ENCODE peak calls at places on chromosomes 11 and 22, in four cellular contexts. V is H1, X is HepG2, F is K562. C is an unnamed sample.

GRCh38 chr22:49444781-49445180 is 382.9 kb downstream of the BRD1 start:
- DNase-seq in V (no peak), F (no peak), X (no peak), C (no peak)

GRCh38 chr11:45412521-45412920 is 126.4 kb upstream of the SYT13 start:
- DNase-seq in V (no peak), F (no peak), X (no peak), C (no peak)

GRCh38 chr22:34620832-34621231 is 445.1 kb upstream of the ISX start:
- DNase-seq in X (no peak), F (no peak), V (no peak), C (no peak)

GRCh38 chr11:72439455-72439854 is 5.1 kb upstream of the CLPB start:
- DNase-seq in V (no peak), F (no peak), X (no peak), C (no peak)

GRCh38 chr22:34587357-34588356 is 478.3 kb upstream of the ISX start:
- DNase-seq in V (no peak), X (no peak), F (no peak), C (no peak)

GRCh38 chr11:126058090-126058489 is 4.6 kb downstream of the CDON start:
- DNase-seq in V (no peak), X (no peak), F (no peak), C (no peak)

GRCh38 chr11:61082931-61083531 is 19.3 kb upstream of the CD5 start:
- DNase-seq in X (no peak), V (no peak), F (no peak), C (no peak)

GRCh38 chr11:71843858-71844257 is 10.9 kb downstream of the DEFB108B start:
- DNase-seq in V (no peak), F (no peak), X (no peak), C (no peak)

GRCh38 chr11:8567597-8568198 is 26.3 kb downstream of the STK33 start:
- DNase-seq in X (no peak), V (no peak), F (no peak), C (no peak)

GRCh38 chr11:72769680-72770079 is 17.5 kb upstream of the ARAP1 start:
- DNase-seq in F (no peak), X (no peak), V (no peak), C (no peak)

GRCh38 chr11:43830928-43831440 is 49.6 kb upstream of the ALKBH3 start:
- DNase-seq in F (peak; percentile 34), X (peak; percentile 82), V (peak; percentile 7), C (no peak)

GRCh38 chr11:86955674-86956522 is 703 bp upstream of the FZD4 start:
- DNase-seq in X (peak; percentile 88), V (no peak), F (peak; percentile 83), C (peak; percentile 5)

GRCh38 chr11:86952221-86952875 is 2.8 kb downstream of the FZD4 start:
- DNase-seq in F (no peak), V (no peak), X (no peak), C (no peak)

GRCh38 chr11:86955111-86955673 is at the start of gene FZD4:
- DNase-seq in F (peak; percentile 94), V (no peak), X (peak; percentile 76), C (no peak)

GRCh38 chr11:86952933-86953637 is 2.1 kb downstream of the FZD4 start:
- DNase-seq in V (no peak), F (no peak), X (no peak), C (no peak)

GRCh38 chr11:86954288-86955110 is 696 bp downstream of the FZD4 start:
- DNase-seq in F (peak; percentile 32), X (no peak), V (no peak), C (no peak)
- TF ChIP-seq EP300 in F (no peak), X (no peak), V (no peak), C (no peak)

GRCh38 chr11:122214567-122214966 is 98.6 kb upstream of the BLID start:
- DNase-seq in V (no peak), F (no peak), X (no peak), C (no peak)
- TF ChIP-seq BRCA1 in V (no peak), F (no peak), X (no peak), C (no peak)

DNA sequence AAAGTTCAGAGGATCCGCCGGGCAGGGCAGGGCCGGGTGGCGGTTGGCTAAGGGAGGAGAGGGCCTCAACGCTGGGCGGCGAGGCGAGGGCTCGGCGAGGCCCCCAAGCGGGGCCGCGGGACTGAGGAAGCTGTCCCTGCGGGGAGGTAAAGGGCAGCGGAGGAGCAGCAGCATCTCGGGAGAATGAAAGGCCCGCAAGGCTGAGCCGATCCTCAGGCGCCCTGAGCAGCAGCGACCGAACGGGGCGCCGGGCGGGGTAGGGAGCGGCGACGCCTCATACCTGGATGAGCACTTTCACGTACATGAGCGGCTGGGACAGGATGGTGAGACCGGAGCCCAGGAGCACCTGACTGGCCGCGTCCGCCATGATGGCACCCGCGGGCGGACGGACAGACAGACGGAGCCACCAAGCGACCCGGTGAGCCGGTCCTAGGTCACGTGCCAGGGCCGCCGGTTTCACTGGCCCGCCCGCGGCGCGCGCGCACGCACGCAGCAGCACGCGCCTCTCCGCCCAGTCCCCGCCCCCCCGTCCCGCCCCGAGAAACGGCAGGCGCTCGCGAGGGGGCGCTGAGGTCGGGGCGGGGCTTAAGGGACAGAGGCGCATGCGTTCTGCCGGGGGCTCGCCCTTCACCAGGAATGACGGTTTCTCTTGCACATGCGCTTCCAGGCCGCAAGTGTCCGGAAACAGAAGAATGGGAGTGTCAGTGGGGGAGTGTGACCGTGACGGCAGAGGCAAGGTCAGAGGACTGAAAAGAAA is at the start of gene MTCH2:
- DNase-seq in X (peak; percentile 95), F (peak; percentile 98), V (peak; percentile 87), C (peak; percentile 92)
- TF ChIP-seq EP300 in X (no peak), F (peak; percentile 62), V (no peak), C (no peak)

GRCh38 chr11:22558638-22559037 is 67.0 kb downstream of the FANCF start:
- DNase-seq in F (peak; percentile 3), X (no peak), V (no peak), C (no peak)

GRCh38 chr11:22555901-22556300 is 69.7 kb downstream of the FANCF start:
- DNase-seq in X (no peak), V (no peak), F (no peak), C (no peak)

GRCh38 chr11:22554221-22554620 is 71.4 kb downstream of the FANCF start:
- DNase-seq in F (no peak), V (no peak), X (no peak), C (peak; percentile 4)
- TF ChIP-seq BRCA1 in F (no peak), V (no peak), X (no peak), C (no peak)

GRCh38 chr22:24555496-24556253 is at the start of gene SNRPD3:
- DNase-seq in V (peak; percentile 56), F (peak; percentile 91), X (peak; percentile 86), C (peak; percentile 59)
- TF ChIP-seq EP300 in V (peak; percentile 76), F (no peak), X (peak; percentile 67), C (peak; percentile 39)

GRCh38 chr11:11025087-11025486 is 167.2 kb upstream of the ZBED5 start:
- DNase-seq in X (no peak), V (no peak), F (no peak), C (no peak)

GRCh38 chr11:11027271-11027670 is 169.4 kb upstream of the ZBED5 start:
- DNase-seq in F (no peak), X (no peak), V (no peak), C (no peak)

GRCh38 chr11:11020747-11021149 is 162.9 kb upstream of the ZBED5 start:
- DNase-seq in F (peak; percentile 21), V (no peak), X (no peak), C (no peak)

GRCh38 chr11:11020219-11020726 is 162.4 kb upstream of the ZBED5 start:
- DNase-seq in X (no peak), V (no peak), F (no peak), C (no peak)

GRCh38 chr11:11022126-11022730 is 164.4 kb upstream of the ZBED5 start:
- DNase-seq in F (peak; percentile 43), X (no peak), V (no peak), C (no peak)
- TF ChIP-seq BRCA1 in F (no peak), X (no peak), V (no peak), C (no peak)

GRCh38 chr11:116461789-116462188 is 311.0 kb downstream of the BUD13 start:
- DNase-seq in F (no peak), X (no peak), V (no peak), C (no peak)
- TF ChIP-seq EP300 in F (no peak), X (no peak), V (no peak), C (no peak)

C was measured in GM12878.